ENCODE peak calls at places on chromosomes 12 and 14, in six cellular contexts. B is ovary; F is heart left ventricle; P is Caco-2; L is CD8-positive, alpha-beta memory T cell; S is IMR-90. D is an unnamed sample.

GRCh38 chr14:43165651-43166050 is 1341.4 kb downstream of the FSCB start:
- DNase-seq in B (no peak), L (no peak), P (no peak), F (no peak), S (no peak), D (no peak)

GRCh38 chr14:61872452-61872851 is 110.2 kb downstream of the SNAPC1 start:
- DNase-seq in S (no peak), L (no peak), P (no peak), B (no peak), F (no peak), D (no peak)

GRCh38 chr12:39127401-39127800 is 222.0 kb upstream of the CPNE8 start:
- DNase-seq in F (no peak), S (no peak), L (no peak), P (peak; percentile 14), B (no peak), D (peak; percentile 59)

GRCh38 chr14:65949711-65950516 is 536.3 kb upstream of the CCDC196 start:
- DNase-seq in S (peak; percentile 12), P (no peak), L (no peak), F (peak; percentile 66), B (no peak), D (peak; percentile 24)

GRCh38 chr12:65509953-65510352 is 231.5 kb downstream of the MSRB3 start:
- DNase-seq in L (no peak), P (no peak), F (no peak), B (no peak), S (no peak), D (no peak)

GRCh38 chr12:52208424-52209165 is 16.8 kb upstream of the KRT80 start:
- DNase-seq in L (no peak), P (no peak), B (no peak), F (peak; percentile 39), S (no peak), D (peak; percentile 4)

GRCh38 chr12:120774169-120774916 is 48.7 kb downstream of the ACADS start:
- DNase-seq in F (no peak), S (no peak), P (no peak), L (no peak), B (no peak), D (no peak)

GRCh38 chr14:97706814-97707213 is 909.6 kb downstream of the VRK1 start:
- DNase-seq in P (no peak), B (no peak), F (no peak), L (no peak), S (no peak), D (no peak)

GRCh38 chr14:75986439-75986765 is 839 bp downstream of the IFT43 start:
- DNase-seq in L (no peak), F (no peak), B (no peak), P (no peak), S (no peak), D (no peak)

GRCh38 chr12:62693291-62694040 is 226.8 kb downstream of the MON2 start:
- DNase-seq in F (no peak), P (no peak), L (no peak), B (no peak), S (peak; percentile 49), D (no peak)

GRCh38 chr12:117228239-117228638 is 38.0 kb upstream of the FBXO21 start:
- DNase-seq in S (no peak), B (no peak), L (no peak), F (no peak), P (no peak), D (no peak)

GRCh38 chr12:91948504-91948903 is 197.1 kb downstream of the BTG1 start:
- DNase-seq in F (no peak), B (no peak), P (no peak), L (no peak), S (no peak), D (no peak)

GRCh38 chr12:124694250-124694649 is 126.8 kb upstream of the NCOR2 start:
- DNase-seq in P (no peak), B (no peak), F (no peak), S (no peak), L (no peak), D (no peak)

GRCh38 chr14:101121399-101122113 is 218.0 kb upstream of the RTL1 start:
- DNase-seq in S (no peak), L (no peak), F (no peak), B (no peak), P (no peak), D (no peak)

GRCh38 chr12:21129906-21130305 is 1.1 kb upstream of the SLCO1B1 start:
- DNase-seq in F (no peak), S (no peak), L (no peak), P (no peak), B (no peak), D (no peak)

GRCh38 chr12:24054411-24054810 is 104.9 kb upstream of the SOX5 start:
- DNase-seq in B (no peak), P (no peak), L (no peak), S (no peak), F (no peak), D (no peak)

GRCh38 chr12:46985816-46986215 is 93.6 kb upstream of the PCED1B start:
- DNase-seq in P (no peak), F (no peak), S (no peak), B (no peak), L (no peak), D (no peak)

GRCh38 chr12:96295532-96296160 is 101.5 kb downstream of the ELK3 start:
- DNase-seq in L (no peak), P (no peak), F (no peak), B (no peak), S (no peak), D (no peak)

GRCh38 chr12:131818821-131819585 is 9.2 kb upstream of the MMP17 start:
- DNase-seq in L (no peak), B (no peak), F (peak; percentile 31), S (no peak), P (no peak), D (no peak)

GRCh38 chr14:44149597-44149996 is 357.5 kb downstream of the FSCB start:
- DNase-seq in F (no peak), S (no peak), P (peak; percentile 64), L (no peak), B (no peak), D (no peak)

GRCh38 chr14:74945852-74946658 is 9.3 kb downstream of the PGF start:
- DNase-seq in F (peak; percentile 88), L (peak; percentile 63), P (peak; percentile 86), S (peak; percentile 59), B (peak; percentile 68), D (peak; percentile 73)

GRCh38 chr14:71856199-71856919 is 75.9 kb upstream of the RGS6 start:
- DNase-seq in S (no peak), B (no peak), F (no peak), P (no peak), L (no peak), D (no peak)

GRCh38 chr12:40241741-40242140 is 16.9 kb downstream of the LRRK2 start:
- DNase-seq in B (no peak), P (no peak), L (no peak), F (no peak), S (no peak), D (no peak)

GRCh38 chr14:65107200-65107599 is 4.9 kb upstream of the MAX start:
- DNase-seq in S (no peak), P (no peak), B (no peak), L (no peak), F (no peak), D (no peak)

GRCh38 chr12:15752780-15753179 is 36.4 kb downstream of the EPS8 start:
- DNase-seq in B (no peak), F (no peak), S (peak; percentile 80), L (no peak), P (no peak), D (no peak)

GRCh38 chr12:92411687-92412086 is 266.0 kb upstream of the BTG1 start:
- DNase-seq in S (no peak), P (no peak), B (no peak), F (no peak), L (no peak), D (peak; percentile 81)

GRCh38 chr14:32629146-32629545 is 300.0 kb downstream of the AKAP6 start:
- DNase-seq in S (no peak), L (no peak), B (no peak), P (no peak), F (no peak), D (no peak)

GRCh38 chr14:92925446-92925845 is 2.5 kb downstream of the CHGA start:
- DNase-seq in S (no peak), P (no peak), L (no peak), B (no peak), F (no peak), D (no peak)

GRCh38 chr12:104888892-104889291 is 69.2 kb downstream of the SLC41A2 start:
- DNase-seq in P (no peak), F (no peak), L (no peak), S (no peak), B (no peak), D (no peak)

GRCh38 chr14:20679907-20680306 is 4.5 kb upstream of the RNASE4 start:
- DNase-seq in B (no peak), L (peak; percentile 26), P (peak; percentile 79), S (peak; percentile 37), F (no peak), D (peak; percentile 9)

GRCh38 chr14:63654346-63654745 is 12.7 kb upstream of the WDR89 start:
- DNase-seq in S (peak; percentile 74), L (no peak), P (no peak), F (no peak), B (no peak), D (no peak)

GRCh38 chr14:100524233-100524932 is 62.8 kb downstream of the BEGAIN start:
- DNase-seq in S (no peak), F (no peak), L (no peak), P (no peak), B (no peak), D (peak; percentile 13)

GRCh38 chr14:102629700-102630365 is 37.4 kb downstream of the RCOR1 start:
- DNase-seq in L (no peak), F (no peak), B (no peak), S (peak; percentile 25), P (no peak), D (no peak)

DNA sequence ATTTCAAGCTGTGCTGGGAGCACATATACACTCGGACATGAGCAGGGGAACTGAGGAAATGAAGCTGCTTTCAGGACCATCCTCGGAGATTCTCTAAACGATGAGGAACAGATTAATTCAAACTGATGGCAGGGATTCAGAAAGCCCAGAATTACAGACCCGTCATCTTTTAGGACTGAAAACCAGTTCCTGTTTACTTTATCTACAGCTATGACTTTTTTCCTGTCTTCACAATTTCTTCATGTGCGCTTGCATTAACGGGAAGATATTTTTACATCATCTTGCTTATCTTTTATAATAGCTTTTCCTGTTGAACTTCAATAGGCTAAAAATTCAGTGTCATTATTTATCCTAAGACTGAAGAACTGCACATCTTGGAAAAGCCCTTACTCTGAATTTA is 6.2 kb upstream of the ABHD12B start:
- DNase-seq in L (no peak), F (no peak), S (peak; percentile 84), P (no peak), B (no peak), D (no peak)
- H3K4me1 ChIP-seq in L (no peaks in the 10 kb centered on the region), F (no peaks in the 10 kb centered on the region), S (peaks cover 12% of the 10 kb centered on the region), P (no peaks in the 10 kb centered on the region), B (no peaks in the 10 kb centered on the region), D (no peaks in the 10 kb centered on the region)

GRCh38 chr12:109130755-109131521 is 14.6 kb downstream of the ACACB start:
- DNase-seq in S (no peak), P (no peak), L (no peak), F (peak; percentile 81), B (no peak), D (peak; percentile 95)
- H3K4me3 ChIP-seq in S (no peak overlapping the region), P (no peak overlapping the region), L (no peak overlapping the region), F (no peak overlapping the region), B (no peak overlapping the region), D (no peak overlapping the region)

GRCh38 chr12:71640316-71640715 is 23.3 kb downstream of the ZFC3H1 start:
- DNase-seq in P (no peak), B (no peak), F (no peak), S (no peak), L (no peak), D (no peak)
- H3K36me3 ChIP-seq in P (peaks cover 2% of the 10 kb centered on the region), B (no peaks in the 10 kb centered on the region), F (peaks cover 100% of the 10 kb centered on the region), S (peaks cover 44% of the 10 kb centered on the region), L (peaks cover 41% of the 10 kb centered on the region), D (peaks cover 69% of the 10 kb centered on the region)

GRCh38 chr14:89416002-89416995 is 734 bp downstream of the FOXN3 start:
- DNase-seq in P (peak; percentile 99), L (peak; percentile 99), F (peak; percentile 99), S (peak; percentile 97), B (peak; percentile 97), D (peak; percentile 100)
- H3K4me1 ChIP-seq in P (no peaks in the 10 kb centered on the region), L (peaks cover 32% of the 10 kb centered on the region), F (peaks cover 7% of the 10 kb centered on the region), S (peaks cover 12% of the 10 kb centered on the region), B (peaks cover 9% of the 10 kb centered on the region), D (peaks cover 9% of the 10 kb centered on the region)

D was measured in adrenal gland.